ENCODE peak calls at places on chromosomes 1 and 21, in ten cellular contexts. P is cardiac septum; J is T follicular helper cell; M is RPMI8226; U is activated CD8-positive, alpha-beta memory T cell treated with anti-CD3 and anti-CD28 coated beads, Interleukin-2, amount 10 ng/mL, durations not matched to agents 7 days and 5 days; T is AG08395; G is progenitor cell of endocrine pancreas; L is neural progenitor cell; S is naive thymus-derived CD4-positive, alpha-beta T cell; O is stimulated activated CD8-positive, alpha-beta memory T cell treated with anti-CD3 and anti-CD28 coated beads, Interleukin-15, amount 100 ng/mL, for 4 hours. I is an unnamed sample.

GRCh38 chr1:177646757-177647730 is 322.8 kb downstream of the SEC16B start:
- DNase-seq in S (no peak), G (no peak), U (no peak), L (no peak), M (no peak), T (no peak), O (no peak), P (no peak), J (no peak), I (no peak)

GRCh38 chr1:184866991-184867788 is 107.1 kb downstream of the NIBAN1 start:
- DNase-seq in J (no peak), T (peak), S (no peak), P (no peak), M (no peak), L (no peak), O (peak), G (no peak), U (peak), I (no peak)

GRCh38 chr1:61090546-61090945 is 8.2 kb downstream of the NFIA start:
- DNase-seq in S (no peak), O (no peak), J (no peak), G (no peak), L (no peak), U (no peak), M (no peak), P (no peak), T (no peak), I (no peak)

GRCh38 chr1:21594935-21595897 is 73.9 kb downstream of the RAP1GAP start:
- DNase-seq in S (peak), J (no peak), G (no peak), M (peak), O (no peak), U (peak), T (peak), P (peak), L (peak), I (no peak)

GRCh38 chr1:175757381-175758015 is 14.1 kb upstream of the TNR start:
- DNase-seq in O (no peak), P (peak), M (peak), L (peak), S (peak), T (peak), G (peak), U (no peak), J (no peak), I (no peak)

GRCh38 chr21:27168084-27168483 is 201.2 kb upstream of the ADAMTS5 start:
- DNase-seq in M (no peak), P (no peak), J (no peak), L (no peak), S (no peak), O (no peak), T (no peak), G (no peak), U (no peak), I (no peak)

GRCh38 chr1:5109652-5110051 is 455.2 kb downstream of the AJAP1 start:
- DNase-seq in P (no peak), T (no peak), G (no peak), L (peak), O (no peak), S (no peak), U (no peak), J (no peak), M (no peak), I (no peak)

GRCh38 chr21:42097860-42098259 is 26.7 kb downstream of the UMODL1 start:
- DNase-seq in J (no peak), G (no peak), S (no peak), T (peak), L (no peak), P (no peak), U (no peak), M (peak), O (no peak), I (no peak)

GRCh38 chr1:49229555-49229954 is 452.9 kb upstream of the BEND5 start:
- DNase-seq in O (no peak), S (no peak), G (no peak), L (no peak), J (no peak), P (no peak), U (no peak), M (no peak), T (no peak), I (no peak)

GRCh38 chr1:56754713-56755505 is 64.3 kb downstream of the FYB2 start:
- DNase-seq in G (no peak), U (no peak), J (no peak), S (no peak), M (no peak), P (no peak), O (no peak), L (no peak), T (no peak), I (no peak)

GRCh38 chr1:17251699-17252376 is 2.9 kb downstream of the PADI3 start:
- DNase-seq in T (peak), J (no peak), L (no peak), G (no peak), M (no peak), O (no peak), U (no peak), P (no peak), S (no peak), I (no peak)

GRCh38 chr1:210624722-210625121 is 296.0 kb downstream of the HHAT start:
- DNase-seq in S (no peak), T (no peak), O (no peak), L (no peak), G (no peak), M (no peak), J (no peak), U (no peak), P (no peak), I (no peak)

GRCh38 chr21:34078915-34079314 is 5.5 kb downstream of the MRPS6 start:
- DNase-seq in O (no peak), L (no peak), U (peak), G (no peak), M (no peak), J (no peak), P (no peak), S (no peak), T (no peak), I (no peak)

GRCh38 chr21:39597595-39598185 is 15.1 kb upstream of the B3GALT5 start:
- DNase-seq in S (no peak), U (no peak), L (no peak), G (no peak), O (no peak), P (no peak), T (no peak), M (no peak), J (no peak), I (no peak)

GRCh38 chr1:8663915-8664331 is 153.5 kb downstream of the RERE start:
- DNase-seq in P (no peak), O (no peak), G (no peak), J (no peak), S (no peak), T (peak), M (peak), U (peak), L (no peak), I (no peak)

GRCh38 chr1:115507256-115507589 is 134.5 kb upstream of the VANGL1 start:
- DNase-seq in O (no peak), S (no peak), M (no peak), T (peak), J (no peak), P (no peak), G (no peak), L (peak), U (no peak), I (no peak)

I was measured in RWPE2.